ENCODE peak calls at places on chromosomes 2 and 18, in six cellular contexts. A, B, G, Z, O and Q are unnamed samples.

GRCh38 chr2:75788925-75789324 is 78.2 kb upstream of the GCFC2 start:
- DNase-seq in A (no peak), B (no peak), G (no peak), Z (no peak), O (no peak), Q (no peak)

GRCh38 chr2:42339191-42339912 is 21.7 kb downstream of the COX7A2L start:
- DNase-seq in A (peak), B (no peak), G (no peak), Z (no peak), O (no peak), Q (no peak)

GRCh38 chr2:229980440-229981184 is 58.3 kb downstream of the FBXO36 start:
- DNase-seq in A (no peak), B (no peak), G (peak), Z (peak), O (no peak), Q (peak)

GRCh38 chr18:22439447-22439846 is 21.7 kb upstream of the CTAGE1 start:
- DNase-seq in A (no peak), B (no peak), G (no peak), Z (no peak), O (no peak), Q (no peak)

GRCh38 chr18:59900222-59901128 is 679 bp downstream of the PMAIP1 start:
- DNase-seq in A (no peak), B (no peak), G (no peak), Z (peak), O (no peak), Q (no peak)

GRCh38 chr2:137002911-137003310 is 237.6 kb downstream of the THSD7B start:
- DNase-seq in A (no peak), B (no peak), G (no peak), Z (no peak), O (no peak), Q (no peak)

GRCh38 chr2:144459937-144460336 is 60.0 kb downstream of the ZEB2 start:
- DNase-seq in A (no peak), B (no peak), G (no peak), Z (no peak), O (no peak), Q (no peak)

GRCh38 chr18:58362027-58362575 is 266.8 kb downstream of the ALPK2 start:
- DNase-seq in A (no peak), B (no peak), G (no peak), Z (no peak), O (no peak), Q (no peak)

GRCh38 chr2:210445116-210445707 is 31.3 kb downstream of the LANCL1 start:
- DNase-seq in A (peak), B (peak), G (no peak), Z (peak), O (no peak), Q (no peak)

GRCh38 chr18:55012041-55012440 is 52.8 kb upstream of the CCDC68 start:
- DNase-seq in A (no peak), B (no peak), G (no peak), Z (no peak), O (no peak), Q (no peak)

GRCh38 chr2:9422321-9423099 is 818 bp downstream of the ITGB1BP1 start:
- DNase-seq in A (peak), B (peak), G (no peak), Z (peak), O (no peak), Q (no peak)

GRCh38 chr18:32262092-32262491 is 72.3 kb downstream of the MEP1B start:
- DNase-seq in A (no peak), B (no peak), G (no peak), Z (no peak), O (no peak), Q (no peak)

GRCh38 chr2:63060079-63060482 is 9.5 kb downstream of the OTX1 start:
- DNase-seq in A (no peak), B (no peak), G (no peak), Z (no peak), O (no peak), Q (no peak)

GRCh38 chr2:63058149-63058741 is 7.6 kb downstream of the OTX1 start:
- DNase-seq in A (no peak), B (no peak), G (no peak), Z (no peak), O (no peak), Q (no peak)

GRCh38 chr2:63057249-63058148 is 6.9 kb downstream of the OTX1 start:
- DNase-seq in A (no peak), B (no peak), G (no peak), Z (no peak), O (no peak), Q (peak)

GRCh38 chr2:63059434-63060078 is 8.9 kb downstream of the OTX1 start:
- DNase-seq in A (no peak), B (no peak), G (no peak), Z (no peak), O (no peak), Q (no peak)

DNA sequence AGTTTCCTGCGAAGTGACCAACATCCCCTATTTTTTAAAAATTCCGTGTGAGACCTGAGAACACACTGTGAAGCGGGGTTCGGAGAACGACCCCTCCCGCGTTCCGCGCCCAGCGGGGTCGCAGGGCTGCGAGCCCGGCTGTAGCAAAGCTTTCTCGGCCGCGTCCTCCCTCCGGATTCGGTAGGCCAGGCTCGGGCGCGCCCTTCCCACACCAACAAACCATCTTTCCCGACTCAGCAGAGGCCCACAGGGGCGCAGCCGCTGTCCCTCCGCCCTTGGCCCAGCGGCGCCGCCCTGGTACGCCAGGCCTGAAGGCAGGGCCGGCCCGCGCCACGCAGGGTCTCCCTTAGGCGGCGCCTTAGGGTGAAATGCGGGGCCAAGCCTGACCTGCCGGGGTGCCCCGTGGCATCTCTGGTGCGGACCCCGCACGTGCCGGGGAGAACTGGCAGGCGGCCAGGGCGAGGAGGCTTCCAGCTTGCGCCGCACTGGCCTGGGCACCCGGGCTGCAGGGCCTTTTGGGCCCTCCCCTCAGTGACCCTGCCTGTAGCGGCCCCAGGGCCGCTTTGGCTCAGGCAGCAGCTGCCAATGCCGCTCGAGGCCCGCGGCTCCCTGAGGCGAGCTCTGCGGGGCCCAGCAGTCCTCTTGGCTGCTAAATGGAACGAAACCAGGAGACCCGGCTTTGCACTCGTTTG is 8.3 kb downstream of the OTX1 start:
- DNase-seq in A (no peak), B (no peak), G (no peak), Z (no peak), O (no peak), Q (no peak)
- TF ChIP-seq ZNF274 in A (no peak), B (no peak), G (no peak), Z (no peak), O (no peak), Q (no peak)

DNA sequence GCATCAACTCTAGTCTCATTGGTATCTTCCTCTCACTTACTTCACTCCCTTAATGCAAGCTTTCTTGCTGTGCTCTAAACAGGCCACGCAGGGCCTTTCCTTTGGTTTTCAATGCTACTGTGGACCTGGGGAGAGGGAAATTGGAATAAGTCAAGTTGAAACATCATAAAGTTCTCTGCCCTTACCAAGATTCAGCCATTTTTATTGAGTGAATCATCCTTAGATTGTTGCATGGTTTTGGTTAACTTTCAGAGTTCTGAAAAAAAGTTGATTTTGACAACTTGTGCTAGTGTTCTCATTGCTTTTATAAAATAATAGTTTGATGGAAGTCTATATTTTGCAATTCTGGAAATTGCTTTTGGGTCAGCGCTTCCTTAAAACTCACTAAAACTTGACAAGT is 852.8 kb upstream of the ACVR2A start:
- DNase-seq in A (no peak), B (no peak), G (no peak), Z (no peak), O (no peak), Q (no peak)
- TF ChIP-seq ZNF274 in A (no peak), B (no peak), G (no peak), Z (no peak), O (no peak), Q (no peak)

GRCh38 chr2:108446703-108447102 is 2.3 kb upstream of the GCC2 start:
- DNase-seq in A (no peak), B (no peak), G (no peak), Z (no peak), O (no peak), Q (no peak)

GRCh38 chr2:108448678-108449409 is at the start of gene GCC2:
- DNase-seq in A (peak), B (peak), G (peak), Z (peak), O (peak), Q (peak)

GRCh38 chr2:108449410-108450200 is 599 bp downstream of the GCC2 start:
- DNase-seq in A (peak), B (peak), G (no peak), Z (peak), O (no peak), Q (no peak)

GRCh38 chr2:108444941-108445840 is 3.8 kb upstream of the GCC2 start:
- DNase-seq in A (no peak), B (no peak), G (no peak), Z (peak), O (no peak), Q (no peak)

GRCh38 chr2:108447947-108448677 is 894 bp upstream of the GCC2 start:
- DNase-seq in A (peak), B (no peak), G (no peak), Z (no peak), O (no peak), Q (no peak)
- TF ChIP-seq ZNF274 in A (no peak), B (no peak), G (no peak), Z (no peak), O (no peak), Q (no peak)

GRCh38 chr2:690799-691198 is 13.6 kb upstream of the TMEM18 start:
- DNase-seq in A (no peak), B (no peak), G (no peak), Z (no peak), O (no peak), Q (no peak)
- TF ChIP-seq ZNF274 in A (no peak), B (no peak), G (no peak), Z (no peak), O (no peak), Q (no peak)

DNA sequence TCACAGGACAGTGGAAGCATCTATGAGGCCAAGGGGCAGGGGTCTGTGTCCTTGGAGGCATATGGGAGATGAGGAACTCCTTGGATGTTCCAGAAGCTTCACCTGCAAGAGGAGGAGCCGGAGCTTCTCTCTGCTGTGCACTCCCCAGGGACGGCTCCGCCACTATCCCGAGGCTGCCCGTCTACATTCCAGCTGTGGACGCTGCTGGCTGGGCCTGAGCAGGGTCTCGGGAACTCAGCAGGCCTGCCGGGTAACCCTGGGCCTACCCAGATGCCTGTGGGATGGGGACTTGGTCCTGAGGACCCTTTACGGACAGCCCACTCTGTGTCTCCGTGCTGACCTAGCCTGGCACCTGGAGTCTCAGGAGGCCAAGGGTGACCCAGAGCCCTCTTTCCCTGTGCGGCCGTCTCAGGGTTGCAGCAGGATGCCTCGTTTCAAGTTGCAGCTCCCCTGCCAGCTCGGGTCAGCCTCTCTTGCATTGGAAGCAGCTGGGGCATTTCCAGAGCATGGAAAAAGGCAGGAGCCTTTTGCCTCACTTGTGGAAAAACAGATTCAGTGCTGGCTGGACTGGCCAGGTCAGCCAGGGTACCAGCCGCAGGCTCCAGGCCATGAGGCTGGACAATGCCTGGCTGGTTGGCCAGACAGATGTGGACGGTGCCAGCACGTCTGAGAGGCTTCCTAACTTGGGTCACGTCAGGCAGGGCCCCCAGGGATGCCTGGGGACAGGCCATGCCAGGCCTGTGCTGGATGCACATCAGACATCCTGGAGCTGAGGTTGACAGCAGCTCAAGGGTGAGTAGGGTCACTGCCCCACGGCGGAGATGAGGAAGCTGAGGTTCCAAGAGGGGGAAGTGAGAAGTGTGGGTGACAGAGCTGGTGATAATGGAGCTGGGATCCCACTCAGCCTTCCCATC is 41.5 kb downstream of the SCTR start:
- DNase-seq in A (no peak), B (no peak), G (no peak), Z (no peak), O (no peak), Q (peak)
- TF ChIP-seq ZNF274 in A (no peak), B (no peak), G (no peak), Z (no peak), O (no peak), Q (no peak)